ENCODE peak calls at places on chromosomes 16 and 17, in five cellular contexts. H is cardiac fibroblast, C is NCI-H345, R is T-cell, V is ELR. A is an unnamed sample.

GRCh38 chr16:47713225-47713595 is 252.1 kb downstream of the PHKB start:
- DNase-seq in H (peak), R (no peak), C (no peak), V (peak), A (peak)

GRCh38 chr16:58464047-58464915 is 35.7 kb upstream of the NDRG4 start:
- DNase-seq in R (no peak), C (peak), H (no peak), V (no peak), A (peak)

GRCh38 chr16:4830408-4830807 is 16.7 kb downstream of the GLYR1 start:
- DNase-seq in C (no peak), V (no peak), R (no peak), H (no peak), A (no peak)

GRCh38 chr17:49580055-49580721 is 4.5 kb downstream of the NXPH3 start:
- DNase-seq in C (no peak), R (no peak), H (no peak), V (peak), A (no peak)

GRCh38 chr17:55420776-55421178 is 858 bp downstream of the MMD start:
- DNase-seq in V (peak), H (no peak), R (no peak), C (peak), A (no peak)

GRCh38 chr17:53032861-53033271 is 789.9 kb upstream of the KIF2B start:
- DNase-seq in C (peak), H (peak), V (peak), R (no peak), A (peak)

GRCh38 chr16:60605176-60605575 is 1431.1 kb downstream of the CDH8 start:
- DNase-seq in C (no peak), H (no peak), V (no peak), R (no peak), A (no peak)

GRCh38 chr17:79812206-79812968 is 15.5 kb upstream of the CBX8 start:
- DNase-seq in H (no peak), C (peak), R (no peak), V (no peak), A (no peak)

GRCh38 chr17:50604470-50604869 is 30.2 kb upstream of the ABCC3 start:
- DNase-seq in R (no peak), V (peak), H (peak), C (no peak), A (no peak)

GRCh38 chr17:79849953-79850352 is 10.7 kb upstream of the CBX4 start:
- DNase-seq in R (no peak), H (no peak), V (no peak), C (no peak), A (no peak)

GRCh38 chr17:77385750-77386501 is 245.2 kb downstream of the SEC14L1 start:
- DNase-seq in V (no peak), R (no peak), C (no peak), H (peak), A (peak)

GRCh38 chr17:76248013-76248782 is 7.9 kb upstream of the RNF157 start:
- DNase-seq in C (no peak), R (no peak), V (no peak), H (no peak), A (no peak)

GRCh38 chr17:71933306-71933705 is 187.5 kb upstream of the SOX9 start:
- DNase-seq in H (no peak), V (no peak), R (no peak), C (no peak), A (no peak)

GRCh38 chr16:25027781-25028180 is 12.6 kb upstream of the ARHGAP17 start:
- DNase-seq in V (no peak), C (no peak), R (no peak), H (no peak), A (no peak)

GRCh38 chr17:32502710-32503109 is 15.9 kb downstream of the CDK5R1 start:
- DNase-seq in H (no peak), R (no peak), C (no peak), V (no peak), A (no peak)

GRCh38 chr16:628321-629061 is 2.3 kb upstream of the WFIKKN1 start:
- DNase-seq in H (no peak), C (no peak), V (no peak), R (no peak), A (no peak)

GRCh38 chr16:50548659-50549560 is 714 bp downstream of the NKD1 start:
- DNase-seq in R (no peak), C (no peak), V (peak), H (no peak), A (no peak)

GRCh38 chr17:67139784-67140665 is 95.7 kb downstream of the CACNG1 start:
- DNase-seq in R (no peak), H (peak), C (no peak), V (peak), A (peak)

GRCh38 chr16:72287646-72288045 is 115.7 kb upstream of the PMFBP1 start:
- DNase-seq in V (no peak), H (no peak), R (no peak), C (no peak), A (no peak)

GRCh38 chr17:8941520-8941919 is 24.0 kb downstream of the PIK3R5 start:
- DNase-seq in V (no peak), H (no peak), C (no peak), R (peak), A (no peak)